ENCODE peak calls at places on chromosomes 11 and 22, in eight cellular contexts. F is fibroblast of lung, M is uterus, V is testis, H is spleen, G is adrenal gland, I is psoas muscle, W is tibial artery. L is an unnamed sample. For H3K36me3, the result is how much of the 10 kb centered on the place peaks cover.

GRCh38 chr22:39253427-39254070 is 8.8 kb upstream of the PDGFB start:
- DNase-seq in I (peak), F (peak), W (peak), V (peak), M (peak), G (peak), H (no peak), L (peak)

GRCh38 chr11:2385156-2386151 is 8.3 kb downstream of the CD81 start:
- DNase-seq in W (no peak), H (peak), G (no peak), I (peak), F (no peak), V (no peak), M (no peak), L (no peak)

GRCh38 chr11:61980783-61981541 is 13.5 kb upstream of the FTH1 start:
- DNase-seq in M (no peak), I (no peak), H (peak), G (no peak), F (no peak), W (no peak), V (no peak), L (no peak)

GRCh38 chr11:118338637-118339061 is 3.9 kb downstream of the CD3D start:
- DNase-seq in M (no peak), F (no peak), I (no peak), V (no peak), W (no peak), G (no peak), H (peak), L (no peak)

GRCh38 chr11:19951558-19952083 is 208.7 kb downstream of the DBX1 start:
- DNase-seq in M (no peak), F (peak), V (no peak), W (no peak), I (no peak), H (no peak), G (no peak), L (no peak)

GRCh38 chr22:41555325-41555724 is 5.5 kb upstream of the CSDC2 start:
- DNase-seq in W (no peak), F (peak), G (no peak), H (no peak), V (peak), I (no peak), M (peak), L (no peak)

GRCh38 chr22:49954354-49954753 is 6.2 kb upstream of the PIM3 start:
- DNase-seq in H (peak), M (no peak), I (peak), W (no peak), V (no peak), F (no peak), G (no peak), L (no peak)

GRCh38 chr11:31240340-31240904 is 129.1 kb downstream of the DCDC1 start:
- DNase-seq in F (peak), M (no peak), G (peak), H (no peak), I (no peak), W (no peak), V (peak), L (peak)

GRCh38 chr11:80505771-80506170 is 1064.9 kb upstream of the TENM4 start:
- DNase-seq in M (no peak), G (no peak), W (no peak), I (no peak), H (no peak), F (no peak), V (no peak), L (no peak)

GRCh38 chr11:71913716-71914115 is 14.7 kb downstream of the XNDC1N start:
- DNase-seq in W (no peak), F (peak), I (no peak), G (no peak), H (no peak), V (no peak), M (no peak), L (no peak)

DNA sequence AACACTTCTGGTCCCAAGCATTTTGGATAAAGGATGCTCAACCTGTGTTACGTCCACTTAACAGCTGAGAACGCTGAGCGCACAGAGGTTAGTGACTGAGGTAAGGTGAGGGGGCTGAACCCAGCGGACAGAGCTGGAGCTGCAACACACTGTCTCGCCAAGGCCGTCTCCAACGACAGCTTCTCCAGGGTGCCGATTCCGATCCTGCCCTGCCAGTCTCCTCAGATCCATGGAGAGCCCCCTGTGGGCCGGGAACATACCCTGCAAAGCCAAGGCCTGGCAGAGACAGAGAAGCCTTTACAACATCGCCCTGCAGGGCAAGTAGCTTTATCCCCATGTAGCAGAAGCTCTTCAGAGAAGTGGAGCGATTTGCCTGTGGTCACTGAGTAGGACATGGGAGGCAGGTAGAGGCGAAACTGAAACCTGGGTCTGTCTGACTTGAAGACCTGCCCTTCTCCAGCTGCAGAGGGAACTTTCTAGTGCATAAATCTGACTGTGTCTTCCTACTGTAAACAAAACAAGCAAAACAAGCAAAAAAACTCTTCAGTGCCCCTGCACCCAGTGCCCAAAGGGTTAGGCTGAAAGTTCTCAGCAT is 72.8 kb downstream of the SCUBE1 start:
- DNase-seq in F (no peak), W (no peak), I (no peak), M (no peak), H (no peak), G (no peak), V (no peak), L (no peak)
- TF ChIP-seq CTCF in F (peak), W (no peak), I (no peak), M (no peak), H (no peak), G (no peak), V (no peak), L (peak)

DNA sequence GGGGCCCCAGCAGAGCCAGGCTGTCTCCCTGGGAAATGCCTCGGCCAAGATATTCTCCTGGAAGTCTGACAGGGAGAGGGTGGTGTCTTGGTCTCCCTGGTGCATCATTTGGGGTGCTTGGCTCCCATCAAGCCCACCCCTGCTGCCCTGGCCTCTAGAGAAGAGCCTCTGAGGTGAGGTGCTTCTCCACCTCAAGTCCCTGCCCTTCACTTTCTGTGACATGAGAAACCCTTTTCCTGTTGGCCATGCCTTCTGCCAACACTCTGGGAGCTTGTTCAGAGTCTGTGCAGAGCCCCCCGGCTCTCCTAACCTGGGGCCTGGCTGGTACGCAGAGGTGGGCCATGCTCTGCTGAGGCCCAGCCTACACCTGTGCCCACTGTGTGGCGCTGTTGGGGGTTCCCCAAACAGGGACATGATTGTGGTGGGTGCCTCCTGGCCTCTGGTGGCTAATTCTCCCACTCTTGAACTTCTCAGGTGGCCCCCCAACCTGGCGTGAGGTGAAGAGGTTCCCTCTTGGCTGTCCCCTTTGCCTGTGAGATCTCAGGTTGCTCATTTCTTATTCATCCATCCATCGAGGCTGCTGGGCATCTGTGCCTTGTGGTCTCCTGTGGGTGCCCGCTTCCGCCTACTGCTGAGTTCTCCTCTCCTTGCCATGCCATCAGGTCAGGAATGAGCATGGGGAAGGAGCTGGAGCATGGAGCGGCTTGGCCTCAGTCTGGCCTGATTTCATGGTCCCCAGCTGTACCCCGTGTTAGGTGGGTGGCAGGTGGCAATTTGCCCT is 19.2 kb upstream of the DGCR8 start:
- DNase-seq in W (no peak), F (no peak), M (no peak), G (no peak), V (no peak), I (no peak), H (no peak), L (no peak)
- H3K36me3 ChIP-seq in W (half or more), F (under half), M (under half), G (under half), V (under half), I (under half), H (under half), L (under half)

GRCh38 chr11:14356342-14356741 is 2.6 kb downstream of the RRAS2 start:
- DNase-seq in H (no peak), I (no peak), F (no peak), W (no peak), G (no peak), M (no peak), V (no peak), L (no peak)

GRCh38 chr11:14359573-14360031 is 619 bp upstream of the RRAS2 start:
- DNase-seq in F (no peak), G (no peak), W (no peak), H (no peak), V (no peak), I (no peak), M (no peak), L (no peak)

GRCh38 chr11:14357843-14358728 is 897 bp downstream of the RRAS2 start:
- DNase-seq in W (peak), F (peak), G (peak), I (peak), M (peak), V (peak), H (peak), L (peak)

GRCh38 chr11:14360976-14361375 is 2.0 kb upstream of the RRAS2 start:
- DNase-seq in F (no peak), G (no peak), V (no peak), W (no peak), I (no peak), M (no peak), H (no peak), L (no peak)

DNA sequence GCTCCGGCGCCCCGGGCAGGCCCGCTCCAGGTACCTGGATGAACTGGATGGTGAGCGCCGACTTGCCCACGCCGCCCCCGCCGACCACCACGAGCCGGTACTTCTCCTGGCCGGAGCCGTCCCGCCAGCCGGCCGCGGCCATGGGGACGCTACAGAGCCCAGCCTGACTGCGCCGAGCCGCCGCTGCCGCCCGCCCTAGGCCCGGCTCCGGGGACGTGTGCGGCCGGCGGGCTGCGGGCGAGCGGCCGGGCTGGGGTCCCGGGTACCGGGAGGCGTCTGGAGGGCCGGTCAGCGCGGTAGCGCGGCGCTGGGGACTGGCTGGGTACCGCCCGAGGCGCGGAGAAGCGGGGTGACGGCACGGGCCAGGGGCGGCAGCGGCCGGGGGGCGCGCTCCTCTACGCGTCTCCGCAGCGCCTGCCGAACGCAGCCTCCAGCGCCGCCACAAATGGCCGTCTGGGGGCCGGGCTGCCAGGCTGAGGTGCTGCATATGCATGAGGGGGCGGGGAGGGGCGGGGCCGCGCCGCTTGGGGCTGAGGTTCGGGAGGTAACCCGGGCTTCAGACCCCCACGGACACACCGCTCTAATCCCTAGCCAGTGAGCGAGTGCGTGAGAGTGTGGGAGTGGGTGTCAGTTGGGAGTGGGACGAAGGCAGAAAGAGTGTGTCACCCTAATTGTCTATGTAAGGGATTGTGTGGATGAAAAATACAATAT is at the start of gene RRAS2:
- DNase-seq in G (peak), W (peak), V (peak), F (peak), H (peak), M (peak), I (peak), L (peak)
- TF ChIP-seq CTCF in G (no peak), W (no peak), V (no peak), F (no peak), H (peak), M (no peak), I (no peak), L (peak)

GRCh38 chr22:43060213-43060612 is 29.0 kb downstream of the TTLL1 start:
- DNase-seq in V (peak), I (peak), G (peak), H (no peak), W (no peak), F (peak), M (peak), L (no peak)
- H3K36me3 ChIP-seq in V (under half), I (under half), G (under half), H (under half), W (under half), F (under half), M (under half), L (under half)

GRCh38 chr22:23894710-23895598 is 771 bp downstream of the MIF start:
- DNase-seq in F (peak), M (peak), H (peak), I (peak), W (peak), G (peak), V (peak), L (peak)
- TF ChIP-seq CTCF in F (peak), M (no peak), H (peak), I (peak), W (no peak), G (no peak), V (peak), L (peak)

GRCh38 chr11:68408512-68408911 is 52.0 kb upstream of the PPP6R3 start:
- DNase-seq in I (no peak), H (no peak), M (no peak), V (no peak), F (no peak), W (no peak), G (no peak), L (no peak)

GRCh38 chr11:68409748-68410344 is 50.7 kb upstream of the PPP6R3 start:
- DNase-seq in H (peak), M (no peak), V (no peak), F (no peak), G (peak), I (no peak), W (no peak), L (no peak)

GRCh38 chr11:68403831-68404230 is 56.7 kb upstream of the PPP6R3 start:
- DNase-seq in M (no peak), F (no peak), I (no peak), V (no peak), H (no peak), G (no peak), W (no peak), L (no peak)

GRCh38 chr11:68403424-68403823 is 57.1 kb upstream of the PPP6R3 start:
- DNase-seq in W (no peak), H (no peak), I (no peak), V (no peak), G (no peak), M (no peak), F (no peak), L (no peak)

DNA sequence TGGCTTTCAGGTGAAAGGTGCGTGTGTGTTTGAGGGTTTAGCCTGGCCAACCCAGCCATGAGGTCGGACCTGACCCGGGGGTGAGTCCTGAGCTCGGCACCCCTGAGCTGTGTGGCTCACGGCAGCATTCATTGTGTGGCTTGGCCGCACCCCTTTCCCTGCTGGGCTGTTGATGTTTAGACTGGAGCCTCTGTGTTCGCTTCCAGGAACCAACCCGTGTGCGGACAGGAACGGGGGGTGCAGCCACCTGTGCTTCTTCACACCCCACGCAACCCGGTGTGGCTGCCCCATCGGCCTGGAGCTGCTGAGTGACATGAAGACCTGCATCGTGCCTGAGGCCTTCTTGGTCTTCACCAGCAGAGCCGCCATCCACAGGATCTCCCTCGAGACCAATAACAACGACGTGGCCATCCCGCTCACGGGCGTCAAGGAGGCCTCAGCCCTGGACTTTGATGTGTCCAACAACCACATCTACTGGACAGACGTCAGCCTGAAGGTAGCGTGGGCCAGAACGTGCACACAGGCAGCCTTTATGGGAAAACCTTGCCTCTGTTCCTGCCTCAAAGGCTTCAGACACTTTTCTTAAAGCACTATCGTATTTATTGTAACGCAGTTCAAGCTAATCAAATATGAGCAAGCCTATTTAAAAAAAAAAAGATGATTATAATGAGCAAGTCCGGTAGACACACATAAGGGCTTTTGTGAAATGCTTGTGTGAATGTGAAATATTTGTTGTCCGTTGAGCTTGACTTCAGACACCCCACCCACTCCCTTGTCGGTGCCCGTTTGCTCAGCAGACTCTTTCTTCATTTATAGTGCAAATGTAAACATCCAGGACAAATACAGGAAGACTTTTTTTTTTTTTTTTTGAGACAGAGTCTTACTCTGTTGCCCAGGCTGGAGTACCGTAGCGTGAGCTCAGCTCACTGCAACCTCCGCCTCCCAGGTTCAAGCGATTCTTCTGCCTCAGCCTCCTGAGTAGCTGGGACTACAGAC is 53.9 kb upstream of the PPP6R3 start:
- DNase-seq in H (no peak), M (no peak), W (no peak), I (no peak), G (no peak), F (no peak), V (no peak), L (no peak)
- H3K36me3 ChIP-seq in H (under half), M (under half), W (half or more), I (under half), G (under half), F (under half), V (under half), L (under half)

DNA sequence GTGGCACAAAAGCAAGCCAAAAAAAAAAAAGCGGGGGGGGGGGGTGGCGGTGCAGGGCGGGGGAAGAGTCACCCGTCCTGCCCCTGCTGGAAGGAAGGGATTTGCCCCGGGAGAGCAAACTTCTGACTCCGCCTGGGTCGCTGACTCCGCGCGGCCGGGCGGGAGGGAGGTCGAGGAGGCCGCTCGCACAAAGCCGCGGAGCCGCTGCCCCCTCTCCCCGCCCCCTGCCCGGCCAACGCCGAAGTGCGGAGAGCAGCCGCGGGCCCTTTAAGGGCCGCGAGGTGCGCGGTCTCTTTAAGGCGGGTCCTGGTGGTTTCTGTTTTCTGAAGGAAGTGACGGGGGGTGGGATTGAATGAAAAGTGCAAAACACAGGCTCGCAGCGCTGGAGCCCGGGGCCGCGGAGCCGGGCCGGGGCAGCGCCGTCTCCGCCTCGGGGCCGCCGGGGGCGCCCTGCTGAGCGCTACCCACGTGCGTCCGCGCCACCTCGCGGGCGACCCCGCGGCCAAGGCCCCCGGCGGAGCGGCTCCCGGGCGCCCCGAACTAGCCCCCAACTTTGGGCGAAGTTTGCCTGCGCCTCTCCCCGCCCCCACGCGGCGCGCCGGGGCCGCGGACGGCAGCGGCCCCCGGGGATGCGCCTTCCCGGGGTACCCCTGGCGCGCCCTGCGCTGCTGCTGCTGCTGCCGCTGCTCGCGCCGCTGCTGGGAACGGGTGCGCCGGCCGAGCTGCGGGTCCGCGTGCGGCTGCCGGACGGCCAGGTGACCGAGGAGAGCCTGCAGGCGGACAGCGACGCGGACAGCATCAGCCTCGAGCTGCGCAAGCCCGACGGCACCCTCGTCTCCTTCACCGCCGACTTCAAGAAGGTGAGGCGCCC is at the start of gene OAF:
- DNase-seq in V (peak), M (peak), H (peak), W (peak), I (peak), F (peak), G (peak), L (peak)
- TF ChIP-seq CTCF in V (peak), M (no peak), H (peak), W (peak), I (no peak), F (no peak), G (no peak), L (peak)

DNA sequence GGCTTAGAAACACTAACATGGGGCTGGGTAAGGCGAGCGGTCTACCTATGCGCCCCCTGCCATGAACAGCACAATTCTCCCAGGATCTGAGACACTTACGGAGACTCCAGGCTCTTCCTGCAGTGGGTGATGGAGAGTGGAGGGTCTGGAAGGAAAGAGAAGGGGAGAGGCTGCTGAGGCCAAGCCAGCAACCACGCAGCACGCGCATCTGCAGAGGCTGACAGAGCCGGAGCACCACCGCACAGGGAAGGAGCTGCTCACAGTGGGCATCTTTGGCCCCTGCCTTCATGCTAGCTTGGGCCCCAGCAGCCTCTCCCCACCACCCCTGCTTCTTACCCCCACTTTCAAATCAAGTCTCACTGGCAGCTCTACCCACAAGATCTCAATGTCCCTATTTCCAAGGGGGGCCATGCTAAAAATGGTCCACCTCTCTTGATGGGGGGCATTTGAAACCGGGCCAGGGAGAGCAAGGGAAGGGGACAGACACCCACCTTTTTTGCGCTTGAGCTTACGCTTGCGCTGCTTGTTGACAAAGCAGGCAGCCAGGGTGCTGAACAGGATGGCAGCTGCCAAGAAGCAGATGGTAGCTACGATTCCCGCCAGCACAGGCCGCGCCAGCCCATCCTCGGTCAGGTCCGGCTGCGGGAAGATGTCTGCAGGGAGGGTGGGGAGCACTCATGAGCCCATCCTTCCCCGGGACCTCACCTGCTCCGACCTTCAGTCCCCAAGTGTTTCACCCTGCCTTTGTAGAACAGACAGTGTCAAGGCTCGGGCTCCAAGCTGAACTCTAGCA is 34.5 kb downstream of the IGSF9B start:
- DNase-seq in W (no peak), M (no peak), V (no peak), G (no peak), H (no peak), F (no peak), I (no peak), L (no peak)
- H3K36me3 ChIP-seq in W (half or more), M (under half), V (under half), G (under half), H (under half), F (under half), I (under half), L (under half)